ENCODE peak calls at places on chromosomes 11 and 22, in ten cellular contexts. One of them, this sample, is unnamed.

GRCh38 chr11:119026970-119027369 is 3.7 kb downstream of the SLC37A4 start:
- DNase-seq in right lobe of liver: peak; percentile 67
- DNase-seq in GM23338: no peak
- DNase-seq in lower leg skin: no peak
- DNase-seq in CD8-positive, alpha-beta T cell: no peak
- DNase-seq in cardiac muscle cell: no peak
- DNase-seq in heart left ventricle: no peak
- DNase-seq in HFF-Myc: no peak
- DNase-seq in fibroblast of the aortic adventitia: no peak
- DNase-seq in lower lobe of right lung: no peak
- DNase-seq in this sample: no peak

GRCh38 chr11:121163658-121164308 is 62.7 kb downstream of the TECTA start:
- DNase-seq in cardiac muscle cell: no peak
- DNase-seq in lower leg skin: no peak
- DNase-seq in CD8-positive, alpha-beta T cell: no peak
- DNase-seq in heart left ventricle: no peak
- DNase-seq in right lobe of liver: no peak
- DNase-seq in HFF-Myc: no peak
- DNase-seq in GM23338: no peak
- DNase-seq in fibroblast of the aortic adventitia: no peak
- DNase-seq in lower lobe of right lung: no peak
- DNase-seq in this sample: no peak

GRCh38 chr11:102530558-102530957 is at the start of gene MMP7:
- DNase-seq in fibroblast of the aortic adventitia: peak; percentile 60
- DNase-seq in lower leg skin: no peak
- DNase-seq in HFF-Myc: no peak
- DNase-seq in right lobe of liver: no peak
- DNase-seq in cardiac muscle cell: no peak
- DNase-seq in GM23338: no peak
- DNase-seq in heart left ventricle: no peak
- DNase-seq in lower lobe of right lung: no peak
- DNase-seq in CD8-positive, alpha-beta T cell: no peak
- DNase-seq in this sample: no peak

GRCh38 chr11:78145511-78146030 is 6.1 kb upstream of the ALG8 start:
- DNase-seq in heart left ventricle: no peak
- DNase-seq in right lobe of liver: no peak
- DNase-seq in cardiac muscle cell: no peak
- DNase-seq in fibroblast of the aortic adventitia: no peak
- DNase-seq in CD8-positive, alpha-beta T cell: no peak
- DNase-seq in lower leg skin: peak; percentile 32
- DNase-seq in lower lobe of right lung: no peak
- DNase-seq in GM23338: no peak
- DNase-seq in HFF-Myc: no peak
- DNase-seq in this sample: no peak

GRCh38 chr11:93330446-93330984 is at the start of gene DEUP1:
- DNase-seq in CD8-positive, alpha-beta T cell: no peak
- DNase-seq in cardiac muscle cell: peak; percentile 70
- DNase-seq in GM23338: peak; percentile 59
- DNase-seq in lower lobe of right lung: peak; percentile 66
- DNase-seq in lower leg skin: no peak
- DNase-seq in heart left ventricle: peak; percentile 38
- DNase-seq in HFF-Myc: no peak
- DNase-seq in right lobe of liver: no peak
- DNase-seq in fibroblast of the aortic adventitia: no peak
- DNase-seq in this sample: peak; percentile 32

GRCh38 chr11:11312738-11313137 is 40.3 kb downstream of the CSNK2A3 start:
- DNase-seq in CD8-positive, alpha-beta T cell: no peak
- DNase-seq in cardiac muscle cell: no peak
- DNase-seq in lower leg skin: no peak
- DNase-seq in lower lobe of right lung: no peak
- DNase-seq in right lobe of liver: no peak
- DNase-seq in GM23338: peak; percentile 8
- DNase-seq in heart left ventricle: no peak
- DNase-seq in HFF-Myc: no peak
- DNase-seq in fibroblast of the aortic adventitia: no peak
- DNase-seq in this sample: no peak

GRCh38 chr11:121534131-121535093 is 81.6 kb upstream of the SORL1-AS1 start:
- DNase-seq in GM23338: peak; percentile 19
- DNase-seq in cardiac muscle cell: no peak
- DNase-seq in HFF-Myc: no peak
- DNase-seq in heart left ventricle: no peak
- DNase-seq in CD8-positive, alpha-beta T cell: no peak
- DNase-seq in right lobe of liver: no peak
- DNase-seq in lower leg skin: no peak
- DNase-seq in lower lobe of right lung: no peak
- DNase-seq in fibroblast of the aortic adventitia: peak; percentile 63
- DNase-seq in this sample: no peak

GRCh38 chr11:69501891-69502860 is 20.7 kb downstream of the LINC01488 start:
- DNase-seq in fibroblast of the aortic adventitia: no peak
- DNase-seq in CD8-positive, alpha-beta T cell: no peak
- DNase-seq in lower lobe of right lung: no peak
- DNase-seq in right lobe of liver: no peak
- DNase-seq in HFF-Myc: no peak
- DNase-seq in GM23338: no peak
- DNase-seq in lower leg skin: no peak
- DNase-seq in heart left ventricle: no peak
- DNase-seq in cardiac muscle cell: no peak
- DNase-seq in this sample: no peak

GRCh38 chr11:11965656-11966353 is 42.6 kb downstream of the DKK3 start:
- DNase-seq in right lobe of liver: no peak
- DNase-seq in lower lobe of right lung: no peak
- DNase-seq in HFF-Myc: no peak
- DNase-seq in lower leg skin: no peak
- DNase-seq in GM23338: no peak
- DNase-seq in heart left ventricle: no peak
- DNase-seq in cardiac muscle cell: no peak
- DNase-seq in fibroblast of the aortic adventitia: no peak
- DNase-seq in CD8-positive, alpha-beta T cell: no peak
- DNase-seq in this sample: no peak

GRCh38 chr11:44601471-44602370 is 36.3 kb downstream of the CD82 start:
- DNase-seq in HFF-Myc: no peak
- DNase-seq in heart left ventricle: no peak
- DNase-seq in lower leg skin: no peak
- DNase-seq in fibroblast of the aortic adventitia: no peak
- DNase-seq in cardiac muscle cell: no peak
- DNase-seq in GM23338: no peak
- DNase-seq in right lobe of liver: no peak
- DNase-seq in CD8-positive, alpha-beta T cell: no peak
- DNase-seq in lower lobe of right lung: no peak
- DNase-seq in this sample: peak; percentile 69

GRCh38 chr22:47872761-47873535 is 1110.5 kb downstream of the TBC1D22A start:
- DNase-seq in CD8-positive, alpha-beta T cell: no peak
- DNase-seq in lower leg skin: no peak
- DNase-seq in heart left ventricle: no peak
- DNase-seq in fibroblast of the aortic adventitia: no peak
- DNase-seq in right lobe of liver: no peak
- DNase-seq in GM23338: no peak
- DNase-seq in HFF-Myc: no peak
- DNase-seq in lower lobe of right lung: no peak
- DNase-seq in cardiac muscle cell: no peak
- DNase-seq in this sample: no peak

DNA sequence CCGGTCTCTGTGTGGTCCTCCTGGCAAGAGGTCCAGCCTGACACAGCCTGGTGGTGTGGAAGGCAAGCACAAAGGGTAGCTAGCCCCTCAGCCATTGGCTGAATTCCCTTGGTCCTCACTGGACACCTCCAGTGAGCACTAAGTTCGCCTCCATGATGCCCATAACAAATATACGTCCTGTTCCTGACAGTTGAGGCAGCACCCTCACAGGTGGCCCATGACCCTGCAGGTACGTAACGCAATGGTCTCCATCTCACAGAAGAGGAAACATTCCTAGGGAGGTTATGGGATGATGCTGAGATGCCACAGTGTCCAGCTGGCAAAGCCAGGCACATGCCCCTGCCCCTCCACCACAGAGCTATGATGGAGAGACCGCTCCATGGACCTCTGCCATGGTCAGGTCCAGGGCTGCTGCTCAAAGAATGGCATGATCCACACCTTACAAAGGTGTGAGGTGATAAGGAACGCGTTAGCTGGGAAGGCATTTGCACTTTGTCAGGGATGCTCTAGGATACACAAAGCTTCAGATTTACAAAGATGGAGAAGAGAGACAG is 1.4 kb upstream of the GNAZ start:
- DNase-seq in GM23338: no peak
- DNase-seq in fibroblast of the aortic adventitia: no peak
- DNase-seq in lower lobe of right lung: peak; percentile 13
- DNase-seq in HFF-Myc: no peak
- DNase-seq in right lobe of liver: peak; percentile 32
- DNase-seq in heart left ventricle: peak; percentile 7
- DNase-seq in cardiac muscle cell: no peak
- DNase-seq in lower leg skin: peak; percentile 36
- DNase-seq in CD8-positive, alpha-beta T cell: no peak
- DNase-seq in this sample: no peak
- H3K4me3 ChIP-seq in GM23338: peak overlapping the region; percentile 83
- H3K4me3 ChIP-seq in fibroblast of the aortic adventitia: no peak overlapping the region
- H3K4me3 ChIP-seq in lower lobe of right lung: no peak overlapping the region
- H3K4me3 ChIP-seq in HFF-Myc: no peak overlapping the region
- H3K4me3 ChIP-seq in right lobe of liver: no peak overlapping the region
- H3K4me3 ChIP-seq in heart left ventricle: no peak overlapping the region
- H3K4me3 ChIP-seq in cardiac muscle cell: no peak overlapping the region
- H3K4me3 ChIP-seq in lower leg skin: no peak overlapping the region
- H3K4me3 ChIP-seq in CD8-positive, alpha-beta T cell: no peak overlapping the region
- H3K4me3 ChIP-seq in this sample: no peak overlapping the region

GRCh38 chr22:28442264-28442950 is 237.2 kb downstream of the TTC28 start:
- DNase-seq in HFF-Myc: no peak
- DNase-seq in fibroblast of the aortic adventitia: peak; percentile 69
- DNase-seq in heart left ventricle: peak; percentile 86
- DNase-seq in lower leg skin: peak; percentile 91
- DNase-seq in GM23338: peak; percentile 93
- DNase-seq in CD8-positive, alpha-beta T cell: peak; percentile 42
- DNase-seq in lower lobe of right lung: peak; percentile 88
- DNase-seq in cardiac muscle cell: peak; percentile 93
- DNase-seq in right lobe of liver: peak; percentile 82
- DNase-seq in this sample: peak; percentile 77
- H3K4me3 ChIP-seq in HFF-Myc: peak overlapping the region; percentile 52
- H3K4me3 ChIP-seq in fibroblast of the aortic adventitia: peak overlapping the region; percentile 71
- H3K4me3 ChIP-seq in heart left ventricle: peak overlapping the region; percentile 55
- H3K4me3 ChIP-seq in lower leg skin: peak overlapping the region; percentile 40
- H3K4me3 ChIP-seq in GM23338: peak overlapping the region; percentile 71
- H3K4me3 ChIP-seq in CD8-positive, alpha-beta T cell: peak overlapping the region; percentile 66
- H3K4me3 ChIP-seq in lower lobe of right lung: peak overlapping the region; percentile 64
- H3K4me3 ChIP-seq in cardiac muscle cell: peak overlapping the region; percentile 72
- H3K4me3 ChIP-seq in right lobe of liver: peak overlapping the region; percentile 53
- H3K4me3 ChIP-seq in this sample: no peak overlapping the region

GRCh38 chr22:50547231-50547851 is 1.6 kb downstream of the KLHDC7B start:
- DNase-seq in cardiac muscle cell: no peak
- DNase-seq in fibroblast of the aortic adventitia: no peak
- DNase-seq in HFF-Myc: no peak
- DNase-seq in lower lobe of right lung: peak; percentile 45
- DNase-seq in right lobe of liver: no peak
- DNase-seq in CD8-positive, alpha-beta T cell: no peak
- DNase-seq in lower leg skin: no peak
- DNase-seq in heart left ventricle: no peak
- DNase-seq in GM23338: no peak
- DNase-seq in this sample: no peak

GRCh38 chr22:50550395-50550794 is 4.7 kb downstream of the KLHDC7B start:
- DNase-seq in GM23338: no peak
- DNase-seq in HFF-Myc: no peak
- DNase-seq in lower lobe of right lung: no peak
- DNase-seq in heart left ventricle: no peak
- DNase-seq in CD8-positive, alpha-beta T cell: no peak
- DNase-seq in right lobe of liver: no peak
- DNase-seq in cardiac muscle cell: no peak
- DNase-seq in fibroblast of the aortic adventitia: no peak
- DNase-seq in lower leg skin: no peak
- DNase-seq in this sample: no peak

GRCh38 chr22:50546326-50547230 is 879 bp downstream of the KLHDC7B start:
- DNase-seq in heart left ventricle: no peak
- DNase-seq in cardiac muscle cell: no peak
- DNase-seq in GM23338: no peak
- DNase-seq in lower leg skin: no peak
- DNase-seq in lower lobe of right lung: peak; percentile 45
- DNase-seq in CD8-positive, alpha-beta T cell: no peak
- DNase-seq in HFF-Myc: no peak
- DNase-seq in right lobe of liver: no peak
- DNase-seq in fibroblast of the aortic adventitia: no peak
- DNase-seq in this sample: no peak

GRCh38 chr22:50548913-50549790 is 3.5 kb downstream of the KLHDC7B start:
- DNase-seq in lower leg skin: no peak
- DNase-seq in GM23338: no peak
- DNase-seq in CD8-positive, alpha-beta T cell: no peak
- DNase-seq in right lobe of liver: no peak
- DNase-seq in HFF-Myc: no peak
- DNase-seq in heart left ventricle: no peak
- DNase-seq in lower lobe of right lung: peak; percentile 44
- DNase-seq in fibroblast of the aortic adventitia: no peak
- DNase-seq in cardiac muscle cell: no peak
- DNase-seq in this sample: no peak

DNA sequence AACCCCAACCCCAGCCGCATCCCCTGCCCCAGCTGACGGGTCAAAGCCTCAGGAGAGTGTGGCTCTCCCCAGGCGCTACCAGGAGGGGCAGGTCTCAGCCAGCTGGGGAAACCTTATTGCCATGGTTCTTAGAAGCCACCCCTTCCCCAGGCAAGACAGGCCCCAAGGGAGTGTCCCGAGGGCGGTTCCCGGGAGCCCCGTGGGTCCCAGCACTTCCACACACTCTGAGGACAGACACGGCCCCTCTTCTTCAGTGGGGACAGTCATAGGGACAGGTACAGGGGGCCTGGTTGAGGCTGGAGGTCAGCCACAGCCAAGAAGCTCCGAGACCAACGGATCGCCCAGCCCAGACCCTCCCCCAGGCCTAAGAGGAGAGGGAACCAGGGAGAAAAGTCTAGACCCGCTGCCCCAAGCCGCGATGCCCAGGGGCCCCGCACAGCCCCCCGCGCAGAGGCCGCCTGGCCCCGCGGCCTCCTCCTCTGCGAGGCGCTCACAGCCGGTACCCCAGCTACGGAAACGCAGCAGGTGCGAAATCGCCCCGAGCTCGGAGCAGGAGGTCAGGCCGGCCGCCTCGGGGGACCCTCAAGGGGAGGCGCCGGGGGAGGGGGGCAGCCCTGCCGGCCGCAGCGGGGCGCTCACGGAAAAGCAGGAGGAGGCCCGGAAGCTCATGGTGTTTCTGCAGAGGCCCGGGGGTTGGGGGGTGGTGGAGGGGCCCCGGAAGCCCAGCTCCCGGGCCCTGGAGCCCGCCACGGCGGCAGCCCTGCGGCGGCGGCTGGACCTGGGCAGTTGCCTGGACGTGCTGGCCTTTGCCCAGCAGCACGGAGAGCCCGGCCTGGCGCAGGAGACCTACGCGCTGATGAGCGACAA is 2.6 kb downstream of the KLHDC7B start:
- DNase-seq in HFF-Myc: no peak
- DNase-seq in right lobe of liver: peak; percentile 71
- DNase-seq in lower leg skin: no peak
- DNase-seq in cardiac muscle cell: no peak
- DNase-seq in GM23338: no peak
- DNase-seq in fibroblast of the aortic adventitia: no peak
- DNase-seq in CD8-positive, alpha-beta T cell: peak; percentile 60
- DNase-seq in lower lobe of right lung: peak; percentile 58
- DNase-seq in heart left ventricle: no peak
- DNase-seq in this sample: peak; percentile 47
- H3K4me3 ChIP-seq in HFF-Myc: no peak overlapping the region
- H3K4me3 ChIP-seq in right lobe of liver: peak overlapping the region; percentile 31
- H3K4me3 ChIP-seq in lower leg skin: no peak overlapping the region
- H3K4me3 ChIP-seq in cardiac muscle cell: no peak overlapping the region
- H3K4me3 ChIP-seq in GM23338: peak overlapping the region; percentile 45
- H3K4me3 ChIP-seq in fibroblast of the aortic adventitia: peak overlapping the region; percentile 39
- H3K4me3 ChIP-seq in CD8-positive, alpha-beta T cell: peak overlapping the region; percentile 70
- H3K4me3 ChIP-seq in lower lobe of right lung: peak overlapping the region; percentile 48
- H3K4me3 ChIP-seq in heart left ventricle: peak overlapping the region; percentile 16
- H3K4me3 ChIP-seq in this sample: peak overlapping the region; percentile 40

GRCh38 chr22:42937164-42937854 is 77.6 kb downstream of the PACSIN2 start:
- DNase-seq in heart left ventricle: peak; percentile 63
- DNase-seq in CD8-positive, alpha-beta T cell: no peak
- DNase-seq in GM23338: no peak
- DNase-seq in lower leg skin: peak; percentile 93
- DNase-seq in lower lobe of right lung: peak; percentile 85
- DNase-seq in cardiac muscle cell: no peak
- DNase-seq in HFF-Myc: peak; percentile 56
- DNase-seq in right lobe of liver: no peak
- DNase-seq in fibroblast of the aortic adventitia: peak; percentile 73
- DNase-seq in this sample: peak; percentile 69
- H3K4me3 ChIP-seq in heart left ventricle: no peak overlapping the region
- H3K4me3 ChIP-seq in CD8-positive, alpha-beta T cell: no peak overlapping the region
- H3K4me3 ChIP-seq in GM23338: no peak overlapping the region
- H3K4me3 ChIP-seq in lower leg skin: no peak overlapping the region
- H3K4me3 ChIP-seq in lower lobe of right lung: no peak overlapping the region
- H3K4me3 ChIP-seq in cardiac muscle cell: no peak overlapping the region
- H3K4me3 ChIP-seq in HFF-Myc: no peak overlapping the region
- H3K4me3 ChIP-seq in right lobe of liver: no peak overlapping the region
- H3K4me3 ChIP-seq in fibroblast of the aortic adventitia: no peak overlapping the region
- H3K4me3 ChIP-seq in this sample: peak overlapping the region; percentile 18

This sample was measured in GM06990.